ENCODE peak calls at places on chromosomes 3 and 15, in four cellular contexts. One of them, this sample, is unnamed.
A peak's percentile ranks its signal among the peaks of the same experiment; 100 is the strongest.

GRCh38 chr3:126151562-126152302 is 28.7 kb downstream of the ALDH1L1 start:
- DNase-seq in mesendoderm: no peak
- DNase-seq in mesenchymal stem cell: no peak
- DNase-seq in H9: peak; percentile 15
- DNase-seq in this sample: no peak

GRCh38 chr15:63444607-63445006 is 59.8 kb upstream of the USP3 start:
- DNase-seq in mesendoderm: no peak
- DNase-seq in mesenchymal stem cell: no peak
- DNase-seq in H9: no peak
- DNase-seq in this sample: no peak

GRCh38 chr15:98729446-98730042 is 81.2 kb downstream of the IGF1R start:
- DNase-seq in mesendoderm: no peak
- DNase-seq in mesenchymal stem cell: peak; percentile 47
- DNase-seq in H9: no peak
- DNase-seq in this sample: no peak

GRCh38 chr15:25683415-25683814 is 179.7 kb downstream of the ATP10A start:
- DNase-seq in mesendoderm: no peak
- DNase-seq in mesenchymal stem cell: no peak
- DNase-seq in H9: no peak
- DNase-seq in this sample: no peak

GRCh38 chr3:13235897-13236296 is 162.7 kb upstream of the IQSEC1 start:
- DNase-seq in mesendoderm: no peak
- DNase-seq in mesenchymal stem cell: no peak
- DNase-seq in H9: no peak
- DNase-seq in this sample: no peak

GRCh38 chr15:100623301-100623700 is 20.9 kb downstream of the ASB7 start:
- DNase-seq in mesendoderm: no peak
- DNase-seq in mesenchymal stem cell: peak; percentile 66
- DNase-seq in H9: no peak
- DNase-seq in this sample: no peak

GRCh38 chr3:14418259-14418658 is 15.9 kb downstream of the SLC6A6 start:
- DNase-seq in mesendoderm: no peak
- DNase-seq in mesenchymal stem cell: no peak
- DNase-seq in H9: no peak
- DNase-seq in this sample: no peak

GRCh38 chr15:63474810-63475316 is 29.5 kb upstream of the USP3 start:
- DNase-seq in mesendoderm: no peak
- DNase-seq in mesenchymal stem cell: peak; percentile 42
- DNase-seq in H9: no peak
- DNase-seq in this sample: no peak

GRCh38 chr15:67030036-67030762 is 35.2 kb upstream of the SMAD3 start:
- DNase-seq in mesendoderm: peak; percentile 77
- DNase-seq in mesenchymal stem cell: peak; percentile 43
- DNase-seq in H9: peak; percentile 86
- DNase-seq in this sample: peak; percentile 76

GRCh38 chr3:163185721-163186350 is 1689.2 kb downstream of the OTOL1 start:
- DNase-seq in mesendoderm: no peak
- DNase-seq in mesenchymal stem cell: no peak
- DNase-seq in H9: no peak
- DNase-seq in this sample: no peak

GRCh38 chr3:76789262-76789661 is 250.6 kb upstream of the ROBO2 start:
- DNase-seq in mesendoderm: peak; percentile 75
- DNase-seq in mesenchymal stem cell: no peak
- DNase-seq in H9: peak; percentile 32
- DNase-seq in this sample: no peak

GRCh38 chr15:63447277-63447676 is 57.1 kb upstream of the USP3 start:
- DNase-seq in mesendoderm: no peak
- DNase-seq in mesenchymal stem cell: no peak
- DNase-seq in H9: no peak
- DNase-seq in this sample: no peak

GRCh38 chr15:89649716-89650115 is 5.6 kb downstream of the KIF7 start:
- DNase-seq in mesendoderm: no peak
- DNase-seq in mesenchymal stem cell: no peak
- DNase-seq in H9: no peak
- DNase-seq in this sample: no peak

GRCh38 chr15:67906382-67906781 is 66.5 kb upstream of the RNU6-1 start:
- DNase-seq in mesendoderm: peak; percentile 45
- DNase-seq in mesenchymal stem cell: peak; percentile 37
- DNase-seq in H9: no peak
- DNase-seq in this sample: no peak

GRCh38 chr15:42065478-42065877 is 28.9 kb downstream of the PLA2G4D start:
- DNase-seq in mesendoderm: no peak
- DNase-seq in mesenchymal stem cell: no peak
- DNase-seq in H9: no peak
- DNase-seq in this sample: no peak

GRCh38 chr3:140185375-140185774 is 250.4 kb downstream of the CLSTN2 start:
- DNase-seq in mesendoderm: no peak
- DNase-seq in mesenchymal stem cell: no peak
- DNase-seq in H9: no peak
- DNase-seq in this sample: no peak

GRCh38 chr3:141646760-141647561 is 91.1 kb upstream of the RNF7 start:
- DNase-seq in mesendoderm: peak; percentile 92
- DNase-seq in mesenchymal stem cell: peak; percentile 75
- DNase-seq in H9: peak; percentile 73
- DNase-seq in this sample: peak; percentile 21
- H2BK15ac ChIP-seq in mesendoderm: no peak overlapping the region
- H2BK15ac ChIP-seq in mesenchymal stem cell: no peak overlapping the region
- H2BK15ac ChIP-seq in H9: no peak overlapping the region
- H2BK15ac ChIP-seq in this sample: no peak overlapping the region

GRCh38 chr3:71031914-71032521 is 551.5 kb downstream of the FOXP1 start:
- DNase-seq in mesendoderm: no peak
- DNase-seq in mesenchymal stem cell: no peak
- DNase-seq in H9: no peak
- DNase-seq in this sample: no peak
- H2BK15ac ChIP-seq in mesendoderm: no peak overlapping the region
- H2BK15ac ChIP-seq in mesenchymal stem cell: peak overlapping the region; percentile 19
- H2BK15ac ChIP-seq in H9: no peak overlapping the region
- H2BK15ac ChIP-seq in this sample: no peak overlapping the region

DNA sequence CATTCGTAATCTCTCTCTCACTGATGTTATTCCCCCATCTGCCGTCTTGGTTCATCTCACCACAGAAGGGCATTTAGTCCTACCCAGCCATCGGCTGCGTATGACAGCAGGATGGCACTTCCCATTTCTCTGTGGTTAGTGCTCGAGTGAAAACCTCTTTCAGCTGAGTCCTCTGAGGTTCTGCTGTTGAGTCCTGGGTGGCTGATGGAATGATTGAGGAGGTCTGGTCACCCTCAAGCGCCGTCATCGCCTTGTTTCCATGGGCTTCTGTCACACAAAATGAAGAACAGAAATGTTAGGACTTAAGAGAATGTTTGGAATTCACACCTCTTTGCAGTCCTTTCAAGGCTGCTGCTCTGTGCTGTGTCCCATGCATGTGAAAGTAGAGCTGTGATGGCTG is 9.4 kb upstream of the SACM1L start:
- DNase-seq in mesendoderm: peak; percentile 98
- DNase-seq in mesenchymal stem cell: no peak
- DNase-seq in H9: no peak
- DNase-seq in this sample: no peak
- H2BK15ac ChIP-seq in mesendoderm: no peak overlapping the region
- H2BK15ac ChIP-seq in mesenchymal stem cell: no peak overlapping the region
- H2BK15ac ChIP-seq in H9: no peak overlapping the region
- H2BK15ac ChIP-seq in this sample: no peak overlapping the region

DNA sequence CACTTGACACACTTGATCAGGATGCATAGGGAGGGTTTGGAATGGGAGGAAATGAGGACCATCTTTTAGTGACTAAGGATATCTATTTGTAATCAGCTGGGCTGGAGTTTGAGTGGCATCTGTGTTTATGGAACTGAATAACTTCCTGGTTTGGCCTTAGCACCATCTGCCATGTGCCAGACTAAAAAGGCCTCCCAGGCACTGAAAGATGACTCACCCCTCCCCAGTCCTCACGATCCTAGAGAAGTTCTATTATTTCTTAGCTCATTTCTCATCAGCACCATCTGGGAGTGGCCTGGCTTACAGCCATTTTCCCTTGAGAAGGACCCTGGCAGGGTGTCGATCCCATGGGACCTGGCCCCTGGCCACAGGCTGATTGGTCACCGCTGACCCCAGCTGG is 23.9 kb upstream of the CTXND1 start:
- DNase-seq in mesendoderm: no peak
- DNase-seq in mesenchymal stem cell: no peak
- DNase-seq in H9: no peak
- DNase-seq in this sample: no peak
- H2BK15ac ChIP-seq in mesendoderm: no peak overlapping the region
- H2BK15ac ChIP-seq in mesenchymal stem cell: no peak overlapping the region
- H2BK15ac ChIP-seq in H9: no peak overlapping the region
- H2BK15ac ChIP-seq in this sample: no peak overlapping the region

This sample was measured in neuronal stem cell.